ENCODE peak calls at places on chromosome 18, in five cellular contexts. T is HCEC 1CT; R is cardiac fibroblast; Y is NCI-H1417 treated with DMSO at 0.1 percent for 48 hours; F is stimulated activated CD8-positive, alpha-beta memory T cell treated with anti-CD3 and anti-CD28 coated beads, Interleukin-4, amount 100 ng/mL, for 24 hours. B is an unnamed sample.

GRCh38 chr18:64851796-64852195 is 702.9 kb upstream of the LINC00305 start:
- DNase-seq in F (no peak), R (no peak), Y (no peak), T (no peak), B (no peak)

GRCh38 chr18:12398625-12399024 is 9.1 kb upstream of the PRELID3A start:
- DNase-seq in R (no peak), T (no peak), Y (no peak), F (no peak), B (no peak)

GRCh38 chr18:75165926-75166325 is 43.0 kb downstream of the PTGR3 start:
- DNase-seq in Y (no peak), T (no peak), F (no peak), R (no peak), B (no peak)

GRCh38 chr18:6885992-6886823 is 156.7 kb downstream of the ARHGAP28 start:
- DNase-seq in T (peak), F (no peak), R (peak), Y (no peak), B (peak)

GRCh38 chr18:79876497-79876896 is 75.0 kb downstream of the SLC66A2 start:
- DNase-seq in F (no peak), Y (no peak), T (no peak), R (no peak), B (no peak)

GRCh38 chr18:58135170-58135569 is 91.1 kb downstream of the NEDD4L start:
- DNase-seq in Y (no peak), T (peak), R (peak), F (no peak), B (peak)

GRCh38 chr18:56873441-56874140 is 222.4 kb downstream of the WDR7 start:
- DNase-seq in R (peak), T (no peak), Y (peak), F (no peak), B (no peak)

GRCh38 chr18:69127844-69128486 is 272.7 kb upstream of the DOK6 start:
- DNase-seq in F (no peak), Y (no peak), R (peak), T (no peak), B (no peak)

GRCh38 chr18:48803951-48804855 is 146.6 kb downstream of the SMAD7 start:
- DNase-seq in R (no peak), T (no peak), Y (no peak), F (no peak), B (no peak)

GRCh38 chr18:61731693-61732376 is 161.0 kb downstream of the RNF152 start:
- DNase-seq in T (no peak), Y (no peak), R (peak), F (no peak), B (no peak)